ENCODE peak calls at places on chromosomes 4 and X, in six cellular contexts. One of them, this sample, is unnamed.

GRCh38 chr4:152697284-152698011 is 17.7 kb upstream of the TMEM154 start:
- DNase-seq in GM10248: no peak
- DNase-seq in hepatic stellate cell: no peak
- DNase-seq in PC-3: no peak
- DNase-seq in esophagus squamous epithelium: no peak
- DNase-seq in right atrium auricular region: no peak
- DNase-seq in this sample: no peak

GRCh38 chr4:2402053-2402452 is 16.4 kb downstream of the ZFYVE28 start:
- DNase-seq in right atrium auricular region: peak
- DNase-seq in esophagus squamous epithelium: no peak
- DNase-seq in PC-3: peak
- DNase-seq in GM10248: no peak
- DNase-seq in hepatic stellate cell: peak
- DNase-seq in this sample: peak

GRCh38 chr4:2843909-2844584 is 403 bp downstream of the ADD1 start:
- DNase-seq in hepatic stellate cell: peak
- DNase-seq in esophagus squamous epithelium: no peak
- DNase-seq in GM10248: peak
- DNase-seq in PC-3: peak
- DNase-seq in right atrium auricular region: peak
- DNase-seq in this sample: no peak

GRCh38 chr4:156623376-156623775 is 348.2 kb downstream of the PDGFC start:
- DNase-seq in GM10248: no peak
- DNase-seq in right atrium auricular region: no peak
- DNase-seq in PC-3: no peak
- DNase-seq in esophagus squamous epithelium: no peak
- DNase-seq in hepatic stellate cell: no peak
- DNase-seq in this sample: no peak

GRCh38 chrX:153533041-153533565 is 15.7 kb downstream of the ATP2B3 start:
- DNase-seq in GM10248: no peak
- DNase-seq in right atrium auricular region: no peak
- DNase-seq in esophagus squamous epithelium: no peak
- DNase-seq in hepatic stellate cell: no peak
- DNase-seq in PC-3: no peak
- DNase-seq in this sample: no peak

GRCh38 chr4:17670423-17670822 is 56.0 kb downstream of the MED28 start:
- DNase-seq in hepatic stellate cell: no peak
- DNase-seq in right atrium auricular region: no peak
- DNase-seq in PC-3: no peak
- DNase-seq in GM10248: no peak
- DNase-seq in esophagus squamous epithelium: no peak
- DNase-seq in this sample: no peak

GRCh38 chr4:103996059-103996458 is 276.3 kb upstream of the TACR3 start:
- DNase-seq in right atrium auricular region: no peak
- DNase-seq in hepatic stellate cell: no peak
- DNase-seq in GM10248: no peak
- DNase-seq in esophagus squamous epithelium: no peak
- DNase-seq in PC-3: peak
- DNase-seq in this sample: no peak

GRCh38 chrX:96752776-96753175 is 68.1 kb downstream of the DIAPH2 start:
- DNase-seq in GM10248: no peak
- DNase-seq in right atrium auricular region: no peak
- DNase-seq in hepatic stellate cell: no peak
- DNase-seq in PC-3: no peak
- DNase-seq in esophagus squamous epithelium: no peak
- DNase-seq in this sample: no peak

GRCh38 chr4:168541608-168541953 is 44.7 kb downstream of the PALLD start:
- DNase-seq in right atrium auricular region: no peak
- DNase-seq in GM10248: no peak
- DNase-seq in hepatic stellate cell: no peak
- DNase-seq in PC-3: peak
- DNase-seq in esophagus squamous epithelium: no peak
- DNase-seq in this sample: no peak

GRCh38 chr4:124143632-124144031 is 568.9 kb downstream of the ANKRD50 start:
- DNase-seq in esophagus squamous epithelium: no peak
- DNase-seq in hepatic stellate cell: no peak
- DNase-seq in PC-3: no peak
- DNase-seq in GM10248: no peak
- DNase-seq in right atrium auricular region: no peak
- DNase-seq in this sample: no peak

GRCh38 chr4:183675625-183676024 is 16.5 kb downstream of the TRAPPC11 start:
- DNase-seq in right atrium auricular region: no peak
- DNase-seq in GM10248: no peak
- DNase-seq in PC-3: no peak
- DNase-seq in esophagus squamous epithelium: no peak
- DNase-seq in hepatic stellate cell: no peak
- DNase-seq in this sample: no peak

GRCh38 chrX:119541188-119541587 is 24.0 kb downstream of the STEEP1 start:
- DNase-seq in hepatic stellate cell: peak
- DNase-seq in right atrium auricular region: no peak
- DNase-seq in GM10248: no peak
- DNase-seq in esophagus squamous epithelium: no peak
- DNase-seq in PC-3: peak
- DNase-seq in this sample: no peak

GRCh38 chr4:84875636-84876371 is 90.7 kb downstream of the WDFY3 start:
- DNase-seq in esophagus squamous epithelium: no peak
- DNase-seq in right atrium auricular region: no peak
- DNase-seq in hepatic stellate cell: no peak
- DNase-seq in PC-3: no peak
- DNase-seq in GM10248: no peak
- DNase-seq in this sample: no peak

GRCh38 chrX:82721891-82722290 is 786.2 kb upstream of the POU3F4 start:
- DNase-seq in hepatic stellate cell: no peak
- DNase-seq in right atrium auricular region: no peak
- DNase-seq in PC-3: no peak
- DNase-seq in GM10248: no peak
- DNase-seq in esophagus squamous epithelium: no peak
- DNase-seq in this sample: no peak